ENCODE peak calls at places on chromosome 7, in six cellular contexts. L is GM03348; C is stimulated activated CD4-positive, alpha-beta T cell treated with anti-CD3 and anti-CD28 coated beads, Interleukin-15, amount 100 ng/mL, for 1 hour; S is nephron progenitor cell; R is EL; P is left ventricle myocardium superior. W is an unnamed sample.

GRCh38 chr7:55120501-55121198 is 101.8 kb downstream of the EGFR start:
- DNase-seq in S (no peak), R (no peak), P (peak), L (peak), C (no peak), W (peak)

GRCh38 chr7:21844742-21845141 is 101.0 kb downstream of the CDCA7L start:
- DNase-seq in S (no peak), L (no peak), R (peak), C (no peak), P (no peak), W (no peak)

GRCh38 chr7:5284304-5285281 is 1.9 kb downstream of the SLC29A4 start:
- DNase-seq in C (no peak), R (peak), P (peak), S (peak), L (no peak), W (no peak)

GRCh38 chr7:86814980-86815379 is 171.3 kb downstream of the GRM3 start:
- DNase-seq in S (peak), L (peak), R (peak), P (no peak), C (no peak), W (no peak)

GRCh38 chr7:128163473-128163872 is 77.6 kb upstream of the LEP start:
- DNase-seq in C (no peak), S (no peak), P (no peak), L (no peak), R (no peak), W (no peak)

GRCh38 chr7:30977896-30978564 is 14.3 kb downstream of the GHRHR start:
- DNase-seq in C (no peak), L (no peak), S (peak), R (no peak), P (peak), W (no peak)

GRCh38 chr7:27082171-27082570 is 13.6 kb downstream of the HOXA1 start:
- DNase-seq in R (peak), L (peak), S (no peak), P (no peak), C (no peak), W (no peak)

GRCh38 chr7:95509199-95509598 is 23.5 kb downstream of the ASB4 start:
- DNase-seq in L (no peak), P (no peak), R (peak), S (peak), C (no peak), W (no peak)

GRCh38 chr7:116395125-116395791 is 104.3 kb upstream of the CAV2 start:
- DNase-seq in R (peak), C (no peak), S (no peak), L (peak), P (no peak), W (no peak)

GRCh38 chr7:2509298-2509906 is 10.2 kb upstream of the LFNG start:
- DNase-seq in P (no peak), C (no peak), R (no peak), L (no peak), S (no peak), W (no peak)

GRCh38 chr7:91351374-91351773 is 87.1 kb downstream of the FZD1 start:
- DNase-seq in C (no peak), S (no peak), R (peak), P (no peak), L (no peak), W (no peak)

GRCh38 chr7:70717553-70718248 is 414.2 kb upstream of the GALNT17 start:
- DNase-seq in P (no peak), S (no peak), L (no peak), R (no peak), C (no peak), W (no peak)

GRCh38 chr7:25860882-25861228 is 291.1 kb upstream of the NFE2L3 start:
- DNase-seq in S (peak), R (no peak), P (no peak), L (no peak), C (no peak), W (no peak)

GRCh38 chr7:35038340-35038738 is 1.1 kb upstream of the DPY19L1 start:
- DNase-seq in C (no peak), P (no peak), S (no peak), L (no peak), R (no peak), W (no peak)

GRCh38 chr7:70182516-70182915 is 584.2 kb downstream of the AUTS2 start:
- DNase-seq in S (no peak), L (no peak), C (no peak), R (no peak), P (no peak), W (no peak)

GRCh38 chr7:92179393-92179924 is 517 bp upstream of the LRRD1 start:
- DNase-seq in S (no peak), P (no peak), C (no peak), R (no peak), L (peak), W (no peak)

GRCh38 chr7:44637788-44638594 is 31.6 kb downstream of the OGDH start:
- DNase-seq in C (peak), L (peak), S (no peak), P (peak), R (peak), W (peak)

GRCh38 chr7:129646369-129647021 is 35.0 kb downstream of the NRF1 start:
- DNase-seq in S (no peak), L (no peak), P (no peak), R (no peak), C (no peak), W (no peak)

GRCh38 chr7:157432957-157433576 is 96.3 kb downstream of the DNAJB6 start:
- DNase-seq in S (peak), R (peak), L (peak), C (peak), P (peak), W (peak)

GRCh38 chr7:69817096-69817495 is 218.8 kb downstream of the AUTS2 start:
- DNase-seq in S (no peak), R (no peak), L (peak), P (no peak), C (no peak), W (no peak)

GRCh38 chr7:149310113-149310836 is 48.3 kb downstream of the ZNF783 start:
- DNase-seq in L (peak), R (peak), P (no peak), S (no peak), C (no peak), W (no peak)

GRCh38 chr7:76260171-76260703 is 42.2 kb upstream of the HSPB1 start:
- DNase-seq in S (peak), P (no peak), C (peak), R (peak), L (peak), W (no peak)

GRCh38 chr7:100679927-100680588 is 6.5 kb downstream of the GNB2 start:
- DNase-seq in P (peak), S (no peak), L (no peak), C (no peak), R (peak), W (no peak)

GRCh38 chr7:37376386-37376785 is 72.3 kb downstream of the ELMO1 start:
- DNase-seq in C (no peak), P (no peak), L (no peak), S (no peak), R (no peak), W (no peak)

GRCh38 chr7:132100981-132101380 is 475.3 kb downstream of the PLXNA4 start:
- DNase-seq in C (no peak), S (no peak), L (no peak), R (no peak), P (no peak), W (no peak)

GRCh38 chr7:36062159-36062815 is 90.8 kb upstream of the EEPD1 start:
- DNase-seq in S (no peak), L (peak), C (no peak), R (no peak), P (no peak), W (no peak)

GRCh38 chr7:102874966-102875365 is 37.8 kb upstream of the LRRC17 start:
- DNase-seq in S (no peak), L (no peak), P (no peak), C (no peak), R (no peak), W (no peak)

W was measured in Right ventricle myocardium superior.